ENCODE peak calls at places on chromosomes 3 and 15, in ten cellular contexts. P is H1, G is tibial nerve, O is A549, B is heart left ventricle, K is uterus, I is IMR-90, M is adrenal gland, N is ovary, X is HCT116. C is an unnamed sample.
A peak's percentile ranks its signal among the peaks of the same experiment; 100 is the strongest.

GRCh38 chr3:14148041-14148985 is 23.5 kb downstream of the TMEM43 start:
- DNase-seq in P (no peak), G (no peak), O (no peak), B (peak; percentile 19), K (no peak), I (no peak), M (no peak), N (no peak), X (no peak), C (no peak)

GRCh38 chr3:88713233-88713691 is 394.2 kb upstream of the EPHA3 start:
- DNase-seq in P (no peak), G (no peak), O (no peak), B (no peak), K (no peak), I (peak; percentile 25), M (no peak), N (no peak), X (no peak), C (no peak)

GRCh38 chr3:16179771-16180736 is 5.6 kb downstream of the GALNT15 start:
- DNase-seq in P (no peak), G (no peak), O (no peak), B (no peak), K (no peak), I (peak; percentile 82), M (no peak), N (no peak), X (no peak), C (no peak)

GRCh38 chr3:119681279-119681678 is 4.1 kb upstream of the COX17 start:
- DNase-seq in P (no peak), G (no peak), O (peak; percentile 27), B (no peak), K (no peak), I (peak; percentile 58), M (no peak), N (no peak), X (peak; percentile 24), C (no peak)

GRCh38 chr15:57789225-57789624 is 82.7 kb downstream of the POLR2M start:
- DNase-seq in P (no peak), G (no peak), O (no peak), B (no peak), K (no peak), I (no peak), M (no peak), N (no peak), X (no peak), C (no peak)

GRCh38 chr15:84398763-84399701 is 163.5 kb downstream of the GOLGA6L4 start:
- DNase-seq in P (no peak), G (no peak), O (no peak), B (peak; percentile 13), K (peak; percentile 12), I (no peak), M (no peak), N (peak; percentile 8), X (no peak), C (no peak)

GRCh38 chr3:120033594-120033993 is 60.7 kb downstream of the GSK3B start:
- DNase-seq in P (no peak), G (no peak), O (no peak), B (no peak), K (no peak), I (no peak), M (no peak), N (no peak), X (no peak), C (no peak)

GRCh38 chr3:12959838-12960378 is 113.3 kb downstream of the IQSEC1 start:
- DNase-seq in P (no peak), G (no peak), O (no peak), B (peak; percentile 69), K (no peak), I (no peak), M (no peak), N (no peak), X (no peak), C (peak; percentile 25)

GRCh38 chr15:44485880-44486279 is 51.1 kb upstream of the EIF3J start:
- DNase-seq in P (no peak), G (no peak), O (no peak), B (no peak), K (no peak), I (no peak), M (no peak), N (no peak), X (no peak), C (no peak)

GRCh38 chr3:128479558-128480086 is 12.9 kb upstream of the DNAJB8 start:
- DNase-seq in P (no peak), G (no peak), O (no peak), B (no peak), K (no peak), I (no peak), M (no peak), N (no peak), X (no peak), C (no peak)

GRCh38 chr3:170258105-170258487 is 35.9 kb downstream of the PRKCI start:
- DNase-seq in P (no peak), G (no peak), O (no peak), B (no peak), K (no peak), I (no peak), M (no peak), N (no peak), X (peak; percentile 3), C (no peak)

GRCh38 chr3:76561494-76562242 is 478.2 kb upstream of the ROBO2 start:
- DNase-seq in P (no peak), G (no peak), O (no peak), B (no peak), K (no peak), I (peak; percentile 36), M (no peak), N (no peak), X (no peak), C (no peak)

GRCh38 chr15:76060098-76060989 is 559 bp downstream of the TMEM266 start:
- DNase-seq in P (no peak), G (no peak), O (no peak), B (no peak), K (no peak), I (no peak), M (no peak), N (no peak), X (no peak), C (no peak)

GRCh38 chr3:133459400-133459799 is 59.5 kb downstream of the BFSP2 start:
- DNase-seq in P (no peak), G (peak; percentile 36), O (no peak), B (no peak), K (no peak), I (no peak), M (no peak), N (no peak), X (no peak), C (peak; percentile 16)

GRCh38 chr3:42450567-42450966 is 40.2 kb upstream of the LYZL4 start:
- DNase-seq in P (no peak), G (no peak), O (no peak), B (no peak), K (no peak), I (no peak), M (no peak), N (no peak), X (no peak), C (no peak)

GRCh38 chr15:93302080-93302765 is 213.2 kb upstream of the RGMA start:
- DNase-seq in P (no peak), G (no peak), O (no peak), B (no peak), K (no peak), I (no peak), M (no peak), N (no peak), X (no peak), C (no peak)

GRCh38 chr3:128410669-128411573 is 55.8 kb downstream of the DNAJB8 start:
- DNase-seq in P (no peak), G (no peak), O (no peak), B (no peak), K (no peak), I (no peak), M (no peak), N (no peak), X (no peak), C (no peak)

GRCh38 chr3:8001712-8002111 is 499.9 kb upstream of the LMCD1 start:
- DNase-seq in P (no peak), G (no peak), O (no peak), B (peak; percentile 28), K (no peak), I (no peak), M (no peak), N (no peak), X (no peak), C (no peak)

GRCh38 chr3:7999363-7999762 is 502.3 kb upstream of the LMCD1 start:
- DNase-seq in P (peak; percentile 27), G (no peak), O (no peak), B (no peak), K (no peak), I (no peak), M (no peak), N (no peak), X (no peak), C (no peak)

GRCh38 chr3:8001307-8001706 is 500.3 kb upstream of the LMCD1 start:
- DNase-seq in P (no peak), G (no peak), O (no peak), B (no peak), K (no peak), I (no peak), M (no peak), N (no peak), X (no peak), C (no peak)
- H3K27ac ChIP-seq in P (no peak overlapping the region), G (no peak overlapping the region), O (no peak overlapping the region), B (no peak overlapping the region), K (no peak overlapping the region), I (no peak overlapping the region), M (no peak overlapping the region), N (no peak overlapping the region), X (no peak overlapping the region), C (no peak overlapping the region)

GRCh38 chr3:113697192-113698090 is 999 bp upstream of the USF3 start:
- DNase-seq in P (no peak), G (peak; percentile 25), O (peak; percentile 36), B (peak; percentile 32), K (peak; percentile 27), I (peak; percentile 34), M (no peak), N (peak; percentile 53), X (no peak), C (peak; percentile 33)
- TF ChIP-seq POLR2A in P (no peak), G (no peak), O (no peak), B (no peak), K (no peak), I (no peak), M (no peak), N (no peak), X (no peak), C (peak; percentile 57)

GRCh38 chr3:52388933-52389332 is 56.0 kb downstream of the SEMA3G start:
- DNase-seq in P (no peak), G (no peak), O (no peak), B (no peak), K (no peak), I (no peak), M (no peak), N (no peak), X (no peak), C (no peak)
- TF ChIP-seq CTCF in P (no peak), G (no peak), O (no peak), B (no peak), K (no peak), I (no peak), M (no peak), N (no peak), X (no peak), C (no peak)

DNA sequence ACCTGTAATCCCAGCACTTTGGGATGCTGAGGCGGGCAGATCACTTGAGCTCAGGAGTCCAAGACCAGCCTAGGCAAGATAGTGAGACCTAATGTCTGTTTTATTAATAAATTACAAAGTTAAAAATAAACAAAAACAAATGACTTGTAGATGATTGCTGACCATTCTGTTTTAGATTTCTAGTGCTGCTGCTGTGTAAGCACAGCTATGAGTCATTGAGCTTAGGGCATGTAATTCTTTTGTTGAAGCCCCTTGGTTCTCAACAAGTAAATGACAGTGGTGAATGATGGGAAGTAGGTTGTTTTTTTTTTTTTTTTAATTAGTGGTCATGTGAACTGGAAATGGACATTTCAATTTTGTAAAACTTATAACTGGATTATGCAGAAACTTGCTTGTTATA is 63.3 kb downstream of the LEO1 start:
- DNase-seq in P (no peak), G (no peak), O (no peak), B (no peak), K (no peak), I (peak; percentile 59), M (no peak), N (no peak), X (no peak), C (no peak)
- H3K27ac ChIP-seq in P (no peak overlapping the region), G (no peak overlapping the region), O (no peak overlapping the region), B (no peak overlapping the region), K (no peak overlapping the region), I (no peak overlapping the region), M (no peak overlapping the region), N (no peak overlapping the region), X (peak overlapping the region; percentile 44), C (no peak overlapping the region)